ENCODE peak calls at places on chromosome 3, in four cellular contexts. R is activated CD4-positive, alpha-beta T cell treated with anti-CD3 and anti-CD28 coated beads for 48 hours; N is stimulated activated CD4-positive, alpha-beta T cell treated with anti-CD3 and anti-CD28 coated beads, Interleukin-2, amount 100 ng/mL, for 48 hours; Y is T-helper 1 cell. Q is an unnamed sample.
A peak's percentile ranks its signal among the peaks of the same experiment; 100 is the strongest.

GRCh38 chr3:78123058-78123457 is 1083.2 kb downstream of the ROBO2 start:
- DNase-seq in N (no peak), R (no peak), Y (no peak), Q (no peak)

GRCh38 chr3:170117134-170117533 is 64.4 kb downstream of the PHC3 start:
- DNase-seq in Y (no peak), N (no peak), R (no peak), Q (peak; percentile 16)

GRCh38 chr3:68162644-68163043 is 508.2 kb upstream of the SUCLG2 start:
- DNase-seq in N (no peak), R (no peak), Y (no peak), Q (no peak)

GRCh38 chr3:197908957-197909701 is 40.9 kb upstream of the RPL35A start:
- DNase-seq in R (no peak), Y (no peak), N (no peak), Q (no peak)

GRCh38 chr3:123140591-123140990 is 61.2 kb upstream of the SEC22A start:
- DNase-seq in Y (no peak), N (no peak), R (no peak), Q (no peak)

GRCh38 chr3:176296066-176296597 is 901.1 kb downstream of the TBL1XR1 start:
- DNase-seq in Y (no peak), N (no peak), R (no peak), Q (no peak)

GRCh38 chr3:22862111-22862510 is 341.0 kb upstream of the UBE2E2 start:
- DNase-seq in R (no peak), Y (no peak), N (no peak), Q (no peak)

GRCh38 chr3:139299261-139300132 is 44.3 kb upstream of the MRPS22 start:
- DNase-seq in Y (no peak), N (no peak), R (no peak), Q (peak; percentile 91)

GRCh38 chr3:128312271-128312670 is 154.4 kb downstream of the DNAJB8 start:
- DNase-seq in N (no peak), Y (no peak), R (no peak), Q (no peak)

GRCh38 chr3:68764554-68764953 is 167.8 kb downstream of the TAFA4 start:
- DNase-seq in N (no peak), Y (no peak), R (no peak), Q (no peak)

GRCh38 chr3:11878837-11879236 is 32.2 kb upstream of the TAMM41 start:
- DNase-seq in R (no peak), N (no peak), Y (no peak), Q (no peak)

GRCh38 chr3:197204729-197205128 is 93.7 kb downstream of the DLG1 start:
- DNase-seq in N (no peak), R (no peak), Y (no peak), Q (no peak)

GRCh38 chr3:33313331-33313730 is 36.1 kb downstream of the FBXL2 start:
- DNase-seq in R (no peak), N (no peak), Y (no peak), Q (peak; percentile 67)

GRCh38 chr3:195080125-195080524 is 190.8 kb downstream of the XXYLT1 start:
- DNase-seq in Y (no peak), N (no peak), R (no peak), Q (no peak)

GRCh38 chr3:186653984-186654383 is 11.8 kb upstream of the HRG start:
- DNase-seq in Y (no peak), N (no peak), R (no peak), Q (no peak)

GRCh38 chr3:135503429-135504083 is 462.0 kb upstream of the PPP2R3A start:
- DNase-seq in R (peak; percentile 59), Y (no peak), N (no peak), Q (peak; percentile 60)

GRCh38 chr3:64157150-64158035 is 67.9 kb downstream of the PRICKLE2 start:
- DNase-seq in R (no peak), N (no peak), Y (no peak), Q (no peak)

GRCh38 chr3:58999134-58999778 is 50.6 kb downstream of the CFAP20DC start:
- DNase-seq in R (no peak), N (no peak), Y (no peak), Q (no peak)

GRCh38 chr3:184506579-184506978 is 55.0 kb upstream of the EPHB3 start:
- DNase-seq in N (no peak), R (no peak), Y (no peak), Q (peak; percentile 15)

GRCh38 chr3:54870423-54870822 is 57.4 kb downstream of the LRTM1 start:
- DNase-seq in Y (no peak), N (no peak), R (no peak), Q (peak; percentile 96)

GRCh38 chr3:172175254-172175599 is 135.8 kb downstream of the FNDC3B start:
- DNase-seq in N (no peak), Y (no peak), R (no peak), Q (no peak)

GRCh38 chr3:144162042-144162441 is 190.4 kb downstream of the DIPK2A start:
- DNase-seq in N (no peak), Y (no peak), R (no peak), Q (peak; percentile 44)

Q was measured in EL.